ENCODE peak calls at places on chromosome 5, in four cellular contexts. One of them, this sample, is unnamed.

GRCh38 chr5:57989378-57989777 is 470.5 kb downstream of the PLK2 start:
- DNase-seq in K562: no peak
- DNase-seq in SK-N-SH: no peak
- DNase-seq in HCT116: no peak
- DNase-seq in this sample: no peak

GRCh38 chr5:31106742-31107546 is 86.5 kb upstream of the CDH6 start:
- DNase-seq in SK-N-SH: no peak
- DNase-seq in HCT116: no peak
- DNase-seq in K562: no peak
- DNase-seq in this sample: no peak

GRCh38 chr5:154276932-154277331 is 86.4 kb downstream of the GALNT10 start:
- DNase-seq in HCT116: no peak
- DNase-seq in SK-N-SH: no peak
- DNase-seq in K562: peak; percentile 68
- DNase-seq in this sample: no peak

GRCh38 chr5:115377468-115378217 is 81.2 kb upstream of the CCDC112 start:
- DNase-seq in SK-N-SH: no peak
- DNase-seq in HCT116: peak; percentile 35
- DNase-seq in K562: no peak
- DNase-seq in this sample: peak; percentile 68

GRCh38 chr5:168837852-168838251 is 258.7 kb upstream of the PANK3 start:
- DNase-seq in HCT116: no peak
- DNase-seq in SK-N-SH: no peak
- DNase-seq in K562: no peak
- DNase-seq in this sample: no peak

GRCh38 chr5:176542135-176542595 is 5.0 kb upstream of the RNF44 start:
- DNase-seq in SK-N-SH: no peak
- DNase-seq in K562: peak; percentile 61
- DNase-seq in HCT116: no peak
- DNase-seq in this sample: no peak

GRCh38 chr5:87912419-87912818 is 356.2 kb downstream of the TMEM161B start:
- DNase-seq in K562: no peak
- DNase-seq in HCT116: no peak
- DNase-seq in SK-N-SH: no peak
- DNase-seq in this sample: no peak

GRCh38 chr5:159026781-159027180 is 72.9 kb downstream of the EBF1 start:
- DNase-seq in SK-N-SH: peak; percentile 47
- DNase-seq in HCT116: no peak
- DNase-seq in K562: no peak
- DNase-seq in this sample: no peak

GRCh38 chr5:139182528-139183296 is 15.5 kb downstream of the SIL1 start:
- DNase-seq in HCT116: no peak
- DNase-seq in K562: no peak
- DNase-seq in SK-N-SH: no peak
- DNase-seq in this sample: no peak

GRCh38 chr5:79109527-79110492 is 1.8 kb upstream of the BHMT start:
- DNase-seq in HCT116: peak; percentile 29
- DNase-seq in K562: peak; percentile 45
- DNase-seq in SK-N-SH: no peak
- DNase-seq in this sample: peak; percentile 26

GRCh38 chr5:173573126-173573960 is 43.1 kb downstream of the BOD1 start:
- DNase-seq in K562: peak; percentile 71
- DNase-seq in HCT116: peak; percentile 22
- DNase-seq in SK-N-SH: peak; percentile 89
- DNase-seq in this sample: peak; percentile 90

GRCh38 chr5:121138495-121138907 is 674.4 kb downstream of the PRR16 start:
- DNase-seq in HCT116: no peak
- DNase-seq in SK-N-SH: peak; percentile 3
- DNase-seq in K562: no peak
- DNase-seq in this sample: no peak

GRCh38 chr5:138757061-138757776 is 4.0 kb downstream of the CTNNA1 start:
- DNase-seq in K562: no peak
- DNase-seq in SK-N-SH: no peak
- DNase-seq in HCT116: no peak
- DNase-seq in this sample: no peak

GRCh38 chr5:151019331-151019730 is 1.1 kb upstream of the GPX3 start:
- DNase-seq in SK-N-SH: no peak
- DNase-seq in K562: no peak
- DNase-seq in HCT116: no peak
- DNase-seq in this sample: no peak

GRCh38 chr5:179233909-179234562 is 111.2 kb downstream of the ADAMTS2 start:
- DNase-seq in HCT116: no peak
- DNase-seq in SK-N-SH: peak; percentile 48
- DNase-seq in K562: no peak
- DNase-seq in this sample: no peak
- TF ChIP-seq JUND in HCT116: no peak
- TF ChIP-seq JUND in SK-N-SH: no peak
- TF ChIP-seq JUND in K562: no peak
- TF ChIP-seq JUND in this sample: no peak

GRCh38 chr5:62574599-62574998 is 4.0 kb upstream of the LRRC70 start:
- DNase-seq in HCT116: no peak
- DNase-seq in SK-N-SH: no peak
- DNase-seq in K562: no peak
- DNase-seq in this sample: no peak
- TF ChIP-seq JUND in HCT116: no peak
- TF ChIP-seq JUND in SK-N-SH: no peak
- TF ChIP-seq JUND in K562: no peak
- TF ChIP-seq JUND in this sample: no peak

DNA sequence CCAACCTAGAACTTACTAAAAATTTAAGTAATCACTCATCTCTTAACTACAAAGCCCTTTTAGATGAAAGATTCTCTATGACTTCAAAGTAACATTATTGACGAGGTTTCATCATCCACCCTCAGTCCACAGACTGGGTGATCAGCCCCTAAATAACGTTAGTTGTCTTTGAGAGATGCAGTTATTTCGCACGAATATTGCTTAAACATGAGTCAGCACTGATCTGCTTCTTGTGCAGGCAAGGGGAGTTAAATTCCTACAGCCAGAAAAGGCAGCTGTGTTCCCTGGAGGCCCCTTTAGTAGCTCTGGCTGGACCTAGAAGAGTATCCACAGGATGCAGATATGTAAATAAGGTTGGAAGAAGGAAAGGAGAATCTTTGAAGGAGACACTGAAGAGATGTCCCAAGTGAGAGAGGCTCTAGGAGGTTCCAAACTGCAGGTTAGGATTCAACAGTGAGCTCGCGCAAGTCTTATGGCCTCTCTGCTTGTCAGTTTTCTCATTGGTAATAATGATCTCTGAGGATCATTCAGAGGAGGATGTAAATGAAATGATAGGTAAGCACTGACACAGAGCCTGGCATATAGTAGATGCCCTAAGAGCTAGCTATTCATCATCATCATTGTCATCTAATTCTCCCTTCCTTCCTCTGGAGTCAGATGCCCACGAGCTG is 122.2 kb upstream of the MAN2A1 start:
- DNase-seq in SK-N-SH: no peak
- DNase-seq in HCT116: no peak
- DNase-seq in K562: peak; percentile 17
- DNase-seq in this sample: no peak
- TF ChIP-seq JUND in SK-N-SH: no peak
- TF ChIP-seq JUND in HCT116: no peak
- TF ChIP-seq JUND in K562: peak; percentile 34
- TF ChIP-seq JUND in this sample: no peak

DNA sequence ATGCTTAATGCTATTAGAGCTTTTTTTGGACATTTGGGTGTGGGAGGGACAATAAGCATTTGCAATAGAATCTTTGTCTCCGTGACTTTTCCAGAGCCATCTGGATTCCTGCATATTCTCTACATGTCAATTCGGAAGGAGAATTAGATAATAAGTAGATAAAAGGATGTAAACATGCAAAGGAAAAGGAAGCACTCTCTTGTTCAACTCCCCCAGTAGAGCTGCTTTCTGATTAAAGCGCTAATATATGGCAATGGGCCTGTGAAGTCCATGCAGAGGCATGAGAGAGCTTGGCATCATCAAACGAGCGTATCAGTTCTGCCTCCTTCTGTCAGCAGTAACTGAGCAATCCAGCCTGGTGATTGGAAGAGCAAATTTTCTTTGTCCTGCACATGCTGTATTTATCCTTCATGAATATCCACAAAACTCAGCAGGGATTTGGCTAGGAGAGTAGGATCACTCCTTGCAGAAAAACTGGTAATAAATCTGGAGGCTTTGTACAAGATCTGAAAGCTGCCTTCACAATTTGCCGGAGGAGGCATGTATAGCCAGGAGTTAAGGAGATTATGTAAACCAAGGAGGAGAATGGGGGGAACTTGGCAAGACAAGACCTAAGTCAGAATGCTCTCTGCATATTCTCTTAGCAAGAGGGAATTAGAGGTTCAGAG is 1752.9 kb downstream of the MAT2B start:
- DNase-seq in K562: no peak
- DNase-seq in SK-N-SH: peak; percentile 49
- DNase-seq in HCT116: no peak
- DNase-seq in this sample: no peak
- TF ChIP-seq JUND in K562: no peak
- TF ChIP-seq JUND in SK-N-SH: no peak
- TF ChIP-seq JUND in HCT116: no peak
- TF ChIP-seq JUND in this sample: no peak

GRCh38 chr5:123001801-123002200 is 34.7 kb downstream of the PPIC start:
- DNase-seq in HCT116: no peak
- DNase-seq in SK-N-SH: peak; percentile 44
- DNase-seq in K562: no peak
- DNase-seq in this sample: no peak

GRCh38 chr5:123007292-123007691 is 29.2 kb downstream of the PPIC start:
- DNase-seq in K562: no peak
- DNase-seq in SK-N-SH: no peak
- DNase-seq in HCT116: no peak
- DNase-seq in this sample: no peak

GRCh38 chr5:123012321-123012720 is 24.2 kb downstream of the PPIC start:
- DNase-seq in HCT116: no peak
- DNase-seq in SK-N-SH: no peak
- DNase-seq in K562: no peak
- DNase-seq in this sample: no peak

DNA sequence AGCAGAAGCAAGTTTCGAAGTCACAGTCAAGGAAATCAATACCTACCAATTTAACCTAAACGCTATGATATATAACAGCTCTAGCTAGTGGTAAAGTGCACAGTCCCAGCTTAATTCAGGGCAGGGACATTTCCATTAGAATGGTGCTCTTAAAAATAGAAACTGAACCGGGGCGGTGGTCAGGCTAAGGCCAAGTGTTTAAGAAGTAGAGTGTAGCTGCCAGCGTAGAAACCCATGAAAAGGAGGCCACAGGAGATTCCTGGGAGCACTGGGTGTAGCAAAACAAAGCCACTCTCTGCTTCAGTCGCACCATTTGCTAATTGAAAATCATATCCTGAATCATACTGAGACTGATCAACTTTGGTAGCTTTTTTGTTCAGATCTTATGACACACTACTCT is 28.8 kb downstream of the PPIC start:
- DNase-seq in K562: no peak
- DNase-seq in HCT116: no peak
- DNase-seq in SK-N-SH: no peak
- DNase-seq in this sample: no peak
- TF ChIP-seq JUND in K562: no peak
- TF ChIP-seq JUND in HCT116: no peak
- TF ChIP-seq JUND in SK-N-SH: no peak
- TF ChIP-seq JUND in this sample: no peak

DNA sequence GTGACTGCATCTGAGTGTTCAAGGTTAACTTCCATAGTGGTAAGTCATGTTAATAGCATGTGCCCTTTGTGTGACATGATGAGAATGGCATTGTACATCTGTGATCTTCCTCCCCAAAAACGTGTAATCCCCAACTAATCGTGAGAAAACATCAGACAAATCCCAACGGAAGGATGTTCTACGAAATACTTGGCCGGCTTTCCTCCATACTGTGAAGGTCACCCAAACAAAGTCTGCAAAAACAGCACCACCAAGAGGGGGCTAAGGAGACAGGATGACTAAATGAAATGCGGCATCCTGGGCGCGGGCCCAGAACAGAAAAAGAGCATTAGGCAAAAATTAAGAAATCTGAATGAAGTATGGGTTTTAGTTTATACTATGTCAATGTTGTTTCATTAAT is 81.8 kb downstream of the MED10 start:
- DNase-seq in SK-N-SH: no peak
- DNase-seq in K562: no peak
- DNase-seq in HCT116: no peak
- DNase-seq in this sample: no peak
- TF ChIP-seq JUND in SK-N-SH: no peak
- TF ChIP-seq JUND in K562: no peak
- TF ChIP-seq JUND in HCT116: no peak
- TF ChIP-seq JUND in this sample: no peak